ENCODE peak calls at places on chromosomes 12 and 14, in seven cellular contexts. D, V, E, B, N, T and M are unnamed samples.

GRCh38 chr14:24084439-24084838 is 9.7 kb upstream of the PCK2 start:
- DNase-seq in T (no peak), D (no peak), V (no peak), N (no peak), E (no peak), B (no peak), M (no peak)

GRCh38 chr12:14962180-14962579 is 779 bp upstream of the ARHGDIB start:
- DNase-seq in N (no peak), B (no peak), V (no peak), D (no peak), E (no peak), T (no peak), M (no peak)

GRCh38 chr14:92690171-92691011 is 58.0 kb downstream of the LGMN start:
- DNase-seq in B (peak), E (peak), V (no peak), T (no peak), D (peak), N (no peak), M (no peak)

GRCh38 chr12:32532415-32532814 is 133.1 kb downstream of the FGD4 start:
- DNase-seq in E (no peak), V (no peak), N (no peak), D (no peak), B (no peak), T (no peak), M (no peak)

GRCh38 chr12:25689996-25690501 is 137.0 kb upstream of the LMNTD1 start:
- DNase-seq in V (peak), E (no peak), T (no peak), D (no peak), N (no peak), B (peak), M (no peak)

GRCh38 chr12:7361271-7361670 is 57.4 kb downstream of the ACSM4 start:
- DNase-seq in N (no peak), V (no peak), E (no peak), D (no peak), B (no peak), T (no peak), M (no peak)

GRCh38 chr12:102169922-102170698 is 27.5 kb downstream of the PMCH start:
- DNase-seq in V (no peak), N (no peak), D (no peak), B (peak), T (peak), E (peak), M (no peak)

GRCh38 chr14:94392510-94392935 is 4.1 kb upstream of the SERPINA1 start:
- DNase-seq in E (peak), N (no peak), T (no peak), V (peak), B (peak), D (peak), M (no peak)

GRCh38 chr12:46372852-46373302 is 304 bp upstream of the SLC38A2 start:
- DNase-seq in D (no peak), V (no peak), N (peak), T (peak), B (no peak), E (no peak), M (no peak)

GRCh38 chr12:112916270-112916669 is 9.5 kb downstream of the OAS1 start:
- DNase-seq in V (no peak), N (no peak), B (no peak), T (no peak), D (no peak), E (no peak), M (no peak)

GRCh38 chr14:54909763-54910162 is 7.1 kb upstream of the GCH1 start:
- DNase-seq in N (no peak), T (no peak), E (no peak), D (no peak), V (no peak), B (no peak), M (no peak)

GRCh38 chr14:92586001-92586947 is 72.7 kb downstream of the RIN3 start:
- DNase-seq in V (no peak), E (peak), D (no peak), B (peak), T (no peak), N (no peak), M (no peak)

GRCh38 chr14:21703357-21704339 is 30.0 kb upstream of the OR4E1 start:
- DNase-seq in N (no peak), D (no peak), B (peak), E (no peak), V (no peak), T (no peak), M (no peak)

GRCh38 chr12:86411710-86412109 is 155.5 kb upstream of the MGAT4C start:
- DNase-seq in N (no peak), E (no peak), B (no peak), D (no peak), V (no peak), T (no peak), M (no peak)

GRCh38 chr14:96096639-96097610 is 57.8 kb downstream of the C14orf132 start:
- DNase-seq in V (no peak), B (no peak), N (no peak), T (peak), D (no peak), E (no peak), M (peak)

GRCh38 chr12:79822475-79822874 is 112.4 kb downstream of the PPP1R12A start:
- DNase-seq in D (no peak), E (no peak), V (no peak), T (no peak), B (no peak), N (no peak), M (no peak)

GRCh38 chr14:89165810-89166209 is 251.2 kb downstream of the FOXN3 start:
- DNase-seq in N (no peak), E (peak), D (no peak), T (no peak), V (no peak), B (no peak), M (no peak)

GRCh38 chr12:6723607-6724408 is at the start of gene COPS7A:
- DNase-seq in V (peak), N (peak), D (peak), B (peak), E (peak), T (peak), M (peak)